ENCODE peak calls at places on chromosome 19, in six cellular contexts. X is body of pancreas, R is esophagus squamous epithelium, F is thoracic aorta, T is cardiac muscle cell, W is psoas muscle. N is an unnamed sample.

GRCh38 chr19:29815231-29815630 is 3.4 kb downstream of the CCNE1 start:
- DNase-seq in F (no peak), T (no peak), W (no peak), X (no peak), R (no peak), N (no peak)

GRCh38 chr19:42480335-42481095 is 37.8 kb upstream of the CXCL17 start:
- DNase-seq in X (peak; percentile 26), T (peak; percentile 74), W (no peak), R (no peak), F (no peak), N (peak; percentile 7)

GRCh38 chr19:50721441-50722137 is 1.6 kb upstream of the CLEC11A start:
- DNase-seq in W (peak; percentile 35), R (no peak), X (no peak), F (no peak), T (no peak), N (no peak)

GRCh38 chr19:31274266-31274963 is 74.8 kb downstream of the TSHZ3 start:
- DNase-seq in F (no peak), X (no peak), R (no peak), W (no peak), T (no peak), N (no peak)

GRCh38 chr19:10421240-10421948 is 1.1 kb downstream of the PDE4A start:
- DNase-seq in F (no peak), X (no peak), W (no peak), T (no peak), R (no peak), N (no peak)

GRCh38 chr19:19627716-19628498 is at the start of gene LPAR2:
- DNase-seq in X (peak; percentile 77), T (peak; percentile 21), W (no peak), F (no peak), R (no peak), N (peak; percentile 65)

GRCh38 chr19:21082011-21082975 is at the start of gene ZNF714:
- DNase-seq in F (peak; percentile 59), R (peak; percentile 64), X (peak; percentile 82), T (peak; percentile 94), W (peak; percentile 87), N (peak; percentile 83)

GRCh38 chr19:29610574-29611271 is 4.6 kb downstream of the POP4 start:
- DNase-seq in T (peak; percentile 90), X (peak; percentile 80), R (peak; percentile 20), W (peak; percentile 82), F (peak; percentile 58), N (peak; percentile 78)

GRCh38 chr19:30236587-30236986 is 135.6 kb upstream of the ZNF536 start:
- DNase-seq in X (no peak), W (no peak), T (no peak), R (no peak), F (no peak), N (no peak)

GRCh38 chr19:35644987-35645679 is 3.0 kb upstream of the COX6B1 start:
- DNase-seq in T (peak; percentile 70), W (peak; percentile 88), R (no peak), X (peak; percentile 84), F (peak; percentile 68), N (peak; percentile 55)

GRCh38 chr19:11324079-11324661 is 15.3 kb downstream of the RAB3D start:
- DNase-seq in F (peak; percentile 33), W (peak; percentile 79), T (peak; percentile 98), X (peak; percentile 77), R (peak; percentile 25), N (peak; percentile 16)

GRCh38 chr19:2329528-2329927 is 1.0 kb downstream of the SPPL2B start:
- DNase-seq in R (no peak), T (no peak), W (no peak), X (no peak), F (no peak), N (no peak)

GRCh38 chr19:37251308-37252229 is 33.6 kb downstream of the ZNF383 start:
- DNase-seq in T (peak; percentile 98), F (peak; percentile 11), R (no peak), W (peak; percentile 77), X (peak; percentile 72), N (no peak)

GRCh38 chr19:48354332-48354992 is 9.3 kb downstream of the TMEM143 start:
- DNase-seq in T (no peak), W (no peak), F (no peak), X (peak; percentile 35), R (no peak), N (no peak)

GRCh38 chr19:28785961-28786360 is 427.0 kb downstream of the UQCRFS1 start:
- DNase-seq in W (no peak), F (no peak), X (no peak), R (no peak), T (no peak), N (no peak)

GRCh38 chr19:48815870-48816501 is 5.2 kb upstream of the BCAT2 start:
- DNase-seq in W (no peak), T (no peak), F (no peak), R (no peak), X (peak; percentile 80), N (no peak)

GRCh38 chr19:30690935-30691505 is 318.8 kb downstream of the ZNF536 start:
- DNase-seq in T (no peak), X (no peak), R (no peak), F (no peak), W (no peak), N (no peak)

GRCh38 chr19:17097593-17098126 is 22.1 kb downstream of the MYO9B start:
- DNase-seq in T (peak; percentile 72), W (no peak), R (no peak), X (no peak), F (no peak), N (no peak)

GRCh38 chr19:7200739-7201138 is 93.5 kb downstream of the INSR start:
- DNase-seq in W (no peak), X (no peak), F (no peak), R (no peak), T (no peak), N (no peak)

GRCh38 chr19:5826531-5827341 is 12.8 kb downstream of the FUT6 start:
- DNase-seq in W (peak; percentile 40), R (no peak), F (no peak), X (peak; percentile 94), T (peak; percentile 45), N (no peak)

GRCh38 chr19:49380391-49380790 is 7.7 kb upstream of the KASH5 start:
- DNase-seq in F (no peak), X (no peak), R (no peak), W (no peak), T (no peak), N (no peak)

GRCh38 chr19:661427-662196 is 1.4 kb downstream of the RNF126 start:
- DNase-seq in R (no peak), T (no peak), F (no peak), X (no peak), W (no peak), N (peak; percentile 69)

GRCh38 chr19:662962-663681 is at the start of gene RNF126:
- DNase-seq in X (peak; percentile 93), F (peak; percentile 69), W (peak; percentile 96), T (peak; percentile 95), R (peak; percentile 46), N (peak; percentile 97)

GRCh38 chr19:662207-662961 is 630 bp downstream of the RNF126 start:
- DNase-seq in R (no peak), X (peak; percentile 59), F (no peak), W (peak; percentile 33), T (peak; percentile 35), N (peak; percentile 76)

GRCh38 chr19:664913-665443 is 2.0 kb upstream of the RNF126 start:
- DNase-seq in W (peak; percentile 82), X (peak; percentile 82), R (no peak), T (peak; percentile 85), F (peak; percentile 41), N (peak; percentile 79)

DNA sequence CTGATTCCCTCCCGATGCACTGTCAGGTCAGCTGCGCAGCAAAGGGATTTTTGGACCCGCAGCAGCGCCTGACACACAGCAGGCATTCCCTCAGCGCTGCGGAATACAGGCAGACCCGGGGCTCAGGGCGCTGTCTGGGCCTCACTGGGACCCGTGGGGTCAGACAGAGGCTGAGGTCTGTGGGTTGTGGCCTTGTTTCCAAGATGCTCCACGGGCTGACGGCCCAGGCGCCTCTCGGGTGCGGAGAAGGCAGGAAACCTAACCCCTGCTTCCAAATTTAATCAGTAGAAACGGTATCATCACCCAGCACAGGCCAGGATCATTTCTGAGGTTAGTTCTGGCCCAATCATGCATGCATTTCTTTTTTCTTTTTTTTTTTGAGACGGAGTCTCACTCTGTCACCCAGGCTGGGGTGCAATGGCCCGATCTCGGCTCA is 686 bp upstream of the RNF126 start:
- DNase-seq in X (no peak), R (no peak), W (no peak), F (no peak), T (no peak), N (no peak)
- H3K27ac ChIP-seq in X (peak overlapping the region; percentile 88), R (peak overlapping the region; percentile 98), W (peak overlapping the region; percentile 89), F (peak overlapping the region; percentile 91), T (peak overlapping the region; percentile 55), N (peak overlapping the region; percentile 66)

DNA sequence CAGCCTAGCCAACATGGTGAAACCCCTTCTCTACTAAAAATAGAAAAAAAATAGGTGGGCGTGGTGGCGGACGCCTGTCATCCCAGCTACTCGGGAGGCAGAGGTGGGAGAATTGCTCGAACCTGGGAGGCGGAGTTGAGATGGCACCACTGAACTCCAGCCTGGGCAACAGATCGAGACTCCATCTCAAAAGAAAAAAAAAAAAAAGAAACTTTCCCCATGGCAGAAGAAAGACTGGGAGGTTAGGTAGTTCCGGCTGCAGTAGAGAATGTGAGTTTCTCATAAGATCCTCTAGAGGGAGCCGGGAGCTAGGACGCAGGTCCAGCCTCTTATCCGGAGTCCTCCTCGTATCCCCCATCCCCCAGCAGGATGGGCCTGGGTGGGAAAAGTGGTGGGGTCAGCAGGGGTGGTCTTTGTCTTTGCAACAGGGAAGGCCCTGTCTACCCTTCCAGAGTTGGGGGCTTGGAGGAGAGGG is 13.2 kb upstream of the CREB3L3 start:
- DNase-seq in F (no peak), X (peak; percentile 44), T (peak; percentile 74), W (no peak), R (no peak), N (no peak)
- TF ChIP-seq CTCF in F (peak; percentile 50), X (peak; percentile 62), T (peak; percentile 78), W (peak; percentile 60), R (peak; percentile 52), N (no peak)

GRCh38 chr19:32291876-32292275 is 53.5 kb upstream of the ZNF507 start:
- DNase-seq in T (no peak), W (no peak), X (no peak), R (no peak), F (no peak), N (no peak)

GRCh38 chr19:32294871-32295438 is 50.5 kb upstream of the ZNF507 start:
- DNase-seq in F (no peak), R (no peak), X (no peak), T (no peak), W (no peak), N (no peak)

GRCh38 chr19:32296694-32297093 is 48.7 kb upstream of the ZNF507 start:
- DNase-seq in T (peak; percentile 4), F (no peak), R (no peak), X (no peak), W (no peak), N (no peak)
- H3K27ac ChIP-seq in T (no peak overlapping the region), F (no peak overlapping the region), R (no peak overlapping the region), X (no peak overlapping the region), W (no peak overlapping the region), N (no peak overlapping the region)

DNA sequence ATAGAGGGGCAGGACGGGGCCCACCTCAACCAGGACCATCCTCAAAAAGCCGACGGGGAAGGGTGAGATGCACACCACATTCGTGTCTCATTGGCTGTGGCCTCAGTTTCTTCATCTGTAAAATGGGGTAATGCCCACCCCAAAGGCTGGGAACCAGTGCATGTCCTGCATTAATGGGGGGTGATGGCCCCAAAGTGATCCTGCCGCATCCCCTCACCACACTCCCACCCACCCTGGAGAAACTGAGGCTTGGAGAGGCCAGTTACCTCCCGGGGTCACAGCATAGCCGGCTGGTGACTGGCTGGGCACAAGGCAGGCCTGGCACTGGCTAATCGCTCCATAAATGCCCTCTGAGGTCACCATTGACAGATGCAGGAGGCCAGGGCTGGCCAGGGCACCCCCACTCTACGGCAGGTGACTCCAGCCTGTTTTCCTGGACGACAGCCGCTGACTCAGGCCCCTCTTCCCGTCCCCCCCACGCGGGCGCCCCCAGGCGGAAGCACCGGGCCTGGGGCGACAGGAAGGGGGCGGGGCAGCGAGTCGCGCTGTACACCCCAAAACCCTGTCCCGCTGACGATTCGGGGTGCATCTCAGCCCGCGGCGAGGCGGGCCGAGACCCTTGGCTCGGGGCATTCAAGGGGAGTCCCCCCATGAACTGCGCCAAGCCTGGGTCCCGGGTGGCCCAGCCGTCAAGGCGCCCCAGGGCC is 483 bp upstream of the MIDN start:
- DNase-seq in T (peak; percentile 60), X (peak; percentile 87), F (no peak), R (no peak), W (peak; percentile 91), N (peak; percentile 65)
- TF ChIP-seq CTCF in T (peak; percentile 32), X (peak; percentile 43), F (no peak), R (no peak), W (peak; percentile 44), N (no peak)

N was measured in CD4-positive, alpha-beta T cell.